ENCODE peak calls at places on chromosomes 5 and 9, in seven cellular contexts. P is astrocyte, Q is transverse colon, D is psoas muscle, F is heart right ventricle, E is upper lobe of left lung, T is fibroblast of lung. O is an unnamed sample. For H3K9me3 and H3K4me1, the result is how much of the 10 kb centered on the place peaks cover.

GRCh38 chr9:77899679-77900354 is 131.8 kb downstream of the GNAQ start:
- DNase-seq in D (no peak), P (peak), Q (no peak), T (peak), F (no peak), E (no peak), O (no peak)

GRCh38 chr9:136145580-136145979 is 26.9 kb upstream of the TMEM250 start:
- DNase-seq in F (no peak), T (no peak), Q (no peak), P (no peak), E (no peak), D (no peak), O (no peak)

GRCh38 chr9:9612270-9612669 is 1000.5 kb downstream of the PTPRD start:
- DNase-seq in T (no peak), Q (peak), F (no peak), P (no peak), E (no peak), D (no peak), O (no peak)

GRCh38 chr5:66010476-66010875 is 84.1 kb downstream of the ERBIN start:
- DNase-seq in F (no peak), T (peak), P (peak), E (no peak), D (no peak), Q (no peak), O (no peak)

GRCh38 chr9:114078781-114079156 is 669 bp upstream of the AMBP start:
- DNase-seq in D (no peak), P (no peak), F (no peak), Q (no peak), E (no peak), T (no peak), O (no peak)

GRCh38 chr5:115709585-115709984 is 83.7 kb upstream of the TMED7 start:
- DNase-seq in D (no peak), T (no peak), F (no peak), Q (no peak), E (no peak), P (no peak), O (no peak)

GRCh38 chr9:92686954-92687353 is 17.0 kb upstream of the IPPK start:
- DNase-seq in P (no peak), T (no peak), Q (no peak), D (no peak), F (no peak), E (no peak), O (no peak)

GRCh38 chr5:57779383-57780223 is 297.0 kb upstream of the ACTBL2 start:
- DNase-seq in Q (no peak), T (peak), P (peak), E (peak), F (peak), D (no peak), O (no peak)

GRCh38 chr9:88387733-88388202 is 476 bp upstream of the SPIN1 start:
- DNase-seq in F (peak), Q (peak), E (peak), T (peak), P (peak), D (peak), O (no peak)

GRCh38 chr9:124457079-124457886 is 7.0 kb downstream of the ADGRD2 start:
- DNase-seq in Q (no peak), T (no peak), E (no peak), D (no peak), F (no peak), P (no peak), O (no peak)

GRCh38 chr9:95286151-95286550 is 31.4 kb downstream of the FANCC start:
- DNase-seq in D (no peak), T (peak), E (no peak), F (no peak), P (peak), Q (no peak), O (no peak)

DNA sequence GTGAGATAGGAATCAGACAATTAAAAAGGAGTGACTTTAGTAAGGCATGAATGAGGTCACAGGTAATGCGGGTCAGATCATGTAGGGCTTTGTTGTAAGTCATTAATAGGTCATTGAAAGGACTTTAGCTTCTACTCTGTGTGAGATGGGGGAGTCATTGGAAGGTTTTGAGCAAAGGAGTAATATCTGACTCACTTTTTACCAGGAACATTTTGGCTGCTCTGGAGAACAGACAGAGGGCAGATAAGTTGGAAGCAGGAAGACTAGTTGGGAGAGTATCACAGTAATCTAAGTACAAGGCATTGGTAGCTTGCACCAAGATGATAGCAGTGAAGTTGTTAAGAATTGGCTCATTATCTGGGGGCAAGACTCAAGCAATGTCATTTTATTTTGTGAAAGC is 37.4 kb downstream of the KIF2A start:
- DNase-seq in P (no peak), T (peak), D (no peak), F (no peak), E (no peak), Q (no peak), O (no peak)
- H3K9me3 ChIP-seq in P (under half), T (under half), D (under half), F (under half), E (under half), Q (under half), O (under half)

DNA sequence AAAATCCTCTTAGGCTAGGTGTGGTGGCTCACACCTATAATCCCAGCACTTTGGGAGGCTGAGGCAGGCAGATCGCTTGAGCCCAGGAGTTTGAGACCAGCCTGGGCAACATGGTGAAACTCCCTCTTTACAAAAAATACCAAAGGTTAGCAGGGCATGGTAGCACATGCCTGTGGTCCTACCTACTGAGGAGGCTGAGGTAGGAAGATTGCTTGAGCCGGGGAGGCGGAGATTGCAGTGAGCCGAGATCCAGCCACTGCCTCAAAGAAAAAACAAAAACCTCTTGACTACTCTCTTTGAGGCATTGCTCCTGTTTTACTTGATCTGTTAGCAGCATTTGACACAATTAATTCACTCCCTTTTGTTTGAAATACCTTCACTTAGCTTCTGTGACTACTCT is 20.7 kb downstream of the KIF2A start:
- DNase-seq in Q (no peak), F (no peak), D (no peak), E (no peak), T (no peak), P (no peak), O (no peak)
- H3K4me1 ChIP-seq in Q (under half), F (under half), D (under half), E (under half), T (under half), P (under half), O (under half)

GRCh38 chr5:141680751-141681201 is 1.3 kb downstream of the ARAP3 start:
- DNase-seq in P (peak), D (no peak), Q (peak), F (peak), T (peak), E (peak), O (no peak)
- H3K9me3 ChIP-seq in P (under half), D (under half), Q (under half), F (under half), T (under half), E (under half), O (under half)

DNA sequence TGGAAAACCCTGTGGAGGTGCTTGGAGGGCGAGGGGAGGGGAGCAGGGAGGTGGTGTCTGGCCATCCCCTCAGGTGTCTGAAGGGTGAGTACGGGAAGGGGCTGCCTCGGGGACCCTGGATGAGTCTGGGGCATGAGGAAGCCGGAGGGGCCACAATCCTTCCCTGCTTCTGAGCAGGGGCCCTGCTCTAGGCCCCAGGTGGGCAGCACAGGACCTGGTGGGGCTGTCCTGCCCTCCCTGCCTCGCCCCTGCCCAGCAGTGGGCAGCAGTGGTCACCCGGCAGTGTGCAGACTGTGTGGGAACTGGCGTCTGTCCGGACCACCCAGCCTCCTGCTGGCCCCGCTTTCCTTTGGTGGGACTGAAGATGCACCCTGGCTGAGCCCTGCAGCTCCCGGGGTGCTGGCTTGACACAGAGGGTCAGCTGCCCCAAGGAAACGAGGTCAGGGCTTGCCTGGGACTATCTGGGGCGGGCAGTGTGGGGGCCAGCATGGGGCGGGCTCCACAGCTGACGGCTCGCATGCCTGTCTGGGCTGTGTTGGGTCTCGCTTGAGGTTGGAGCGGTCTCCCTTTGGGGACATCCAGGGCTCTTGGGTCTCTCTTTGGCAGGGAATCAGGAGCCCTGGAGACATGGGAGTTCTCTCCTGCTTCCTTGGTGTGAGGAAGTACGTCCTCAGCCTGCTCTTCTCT is 26.1 kb downstream of the RXRA start:
- DNase-seq in E (no peak), P (no peak), F (no peak), D (no peak), T (no peak), Q (no peak), O (no peak)
- H3K4me1 ChIP-seq in E (under half), P (under half), F (half or more), D (half or more), T (under half), Q (half or more), O (under half)

GRCh38 chr5:62886603-62887315 is 308.1 kb downstream of the LRRC70 start:
- DNase-seq in D (no peak), E (no peak), P (peak), T (peak), Q (no peak), F (no peak), O (no peak)
- H3K9me3 ChIP-seq in D (under half), E (under half), P (under half), T (under half), Q (under half), F (under half), O (under half)

O was measured in ascending aorta.